ENCODE peak calls at places on chromosomes 6 and 20, in five cellular contexts. Q is fibroblast of pulmonary artery, K is left lung, P is HFF-Myc, N is vagina. W is an unnamed sample.

GRCh38 chr6:42099340-42100028 is 42.9 kb downstream of the C6orf132 start:
- DNase-seq in Q (peak), K (peak), P (no peak), N (no peak), W (no peak)

GRCh38 chr6:131456565-131456964 is 116.5 kb upstream of the ARG1 start:
- DNase-seq in Q (no peak), K (no peak), P (no peak), N (no peak), W (no peak)

GRCh38 chr20:32470025-32470861 is 112.1 kb downstream of the ASXL1 start:
- DNase-seq in Q (peak), K (no peak), P (no peak), N (no peak), W (no peak)

GRCh38 chr6:26536571-26537159 is 1.5 kb upstream of the HMGN4 start:
- DNase-seq in Q (peak), K (no peak), P (no peak), N (no peak), W (no peak)

GRCh38 chr6:5930143-5930770 is 76.5 kb downstream of the NRN1 start:
- DNase-seq in Q (no peak), K (no peak), P (no peak), N (no peak), W (no peak)

GRCh38 chr6:35425284-35425683 is 26.9 kb upstream of the FANCE start:
- DNase-seq in Q (peak), K (no peak), P (peak), N (no peak), W (peak)

GRCh38 chr6:39268721-39269120 is 39.4 kb upstream of the KCNK5 start:
- DNase-seq in Q (no peak), K (no peak), P (no peak), N (no peak), W (no peak)

GRCh38 chr6:47161176-47161687 is 119.1 kb upstream of the ADGRF1 start:
- DNase-seq in Q (peak), K (no peak), P (no peak), N (no peak), W (no peak)

DNA sequence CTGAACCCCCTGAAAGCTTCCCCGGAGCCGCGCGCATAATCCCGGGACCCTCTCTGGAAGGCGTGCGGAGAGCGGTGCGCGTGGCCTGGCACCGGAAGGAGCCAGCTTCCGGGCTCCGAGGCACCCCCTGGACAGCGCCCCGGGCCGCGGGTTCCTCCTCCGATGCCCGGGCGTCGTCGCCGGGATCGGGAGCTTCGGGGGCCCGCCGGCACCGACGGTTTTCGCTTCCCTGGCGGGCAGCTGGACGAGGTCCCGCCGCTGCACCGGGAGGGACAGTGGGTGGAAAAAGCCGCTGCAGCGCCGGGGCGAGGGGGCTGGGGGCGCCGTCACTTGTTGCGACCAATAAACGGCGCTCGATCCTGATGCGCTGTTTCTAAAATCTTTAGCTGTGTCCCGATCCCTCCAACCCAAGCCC is 573 bp upstream of the SLC35D3 start:
- DNase-seq in Q (no peak), K (no peak), P (no peak), N (no peak), W (no peak)
- TF ChIP-seq CTCF in Q (no peak), K (no peak), P (no peak), N (no peak), W (no peak)

GRCh38 chr6:7617954-7618764 is 28.2 kb downstream of the SNRNP48 start:
- DNase-seq in Q (peak), K (peak), P (peak), N (peak), W (peak)
- TF ChIP-seq CTCF in Q (peak), K (no peak), P (no peak), N (no peak), W (peak)

GRCh38 chr6:142075516-142076101 is 57.1 kb upstream of the GJE1 start:
- DNase-seq in Q (no peak), K (no peak), P (no peak), N (no peak), W (no peak)

GRCh38 chr6:142079130-142079529 is 53.6 kb upstream of the GJE1 start:
- DNase-seq in Q (no peak), K (no peak), P (no peak), N (no peak), W (no peak)

GRCh38 chr6:142071981-142072380 is 60.7 kb upstream of the GJE1 start:
- DNase-seq in Q (no peak), K (no peak), P (no peak), N (no peak), W (no peak)

GRCh38 chr6:142074516-142074915 is 58.2 kb upstream of the GJE1 start:
- DNase-seq in Q (no peak), K (no peak), P (no peak), N (no peak), W (no peak)
- TF ChIP-seq CTCF in Q (no peak), K (no peak), P (no peak), N (no peak), W (no peak)

GRCh38 chr6:142411145-142411544 is 109.3 kb downstream of the ADGRG6 start:
- DNase-seq in Q (no peak), K (no peak), P (no peak), N (no peak), W (no peak)

GRCh38 chr6:142407685-142408273 is 106.0 kb downstream of the ADGRG6 start:
- DNase-seq in Q (no peak), K (no peak), P (no peak), N (no peak), W (no peak)

GRCh38 chr6:142409794-142410193 is 108.0 kb downstream of the ADGRG6 start:
- DNase-seq in Q (no peak), K (no peak), P (no peak), N (no peak), W (no peak)

GRCh38 chr6:142406131-142406530 is 104.3 kb downstream of the ADGRG6 start:
- DNase-seq in Q (no peak), K (no peak), P (no peak), N (no peak), W (no peak)

DNA sequence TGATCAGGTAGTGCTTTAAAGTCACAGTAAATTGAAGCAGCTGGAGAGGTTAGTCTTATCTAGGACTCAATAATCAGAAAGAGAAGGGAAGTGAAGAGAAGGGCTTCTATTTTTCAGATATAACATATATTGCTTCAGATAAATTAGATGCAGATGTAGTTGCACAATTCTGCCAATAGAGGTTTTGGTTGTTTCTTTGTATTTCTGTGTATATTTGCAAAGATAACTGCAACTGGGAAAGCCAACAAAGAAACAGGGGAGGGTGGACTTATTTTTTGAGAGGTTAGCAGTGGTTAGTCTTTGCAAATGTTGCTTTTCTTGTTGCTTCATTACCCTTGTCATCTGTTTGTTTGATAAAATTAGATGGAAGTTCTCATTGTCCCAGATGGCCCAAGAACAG is 106.6 kb downstream of the ADGRG6 start:
- DNase-seq in Q (no peak), K (no peak), P (no peak), N (no peak), W (no peak)
- TF ChIP-seq CTCF in Q (peak), K (no peak), P (no peak), N (no peak), W (peak)

DNA sequence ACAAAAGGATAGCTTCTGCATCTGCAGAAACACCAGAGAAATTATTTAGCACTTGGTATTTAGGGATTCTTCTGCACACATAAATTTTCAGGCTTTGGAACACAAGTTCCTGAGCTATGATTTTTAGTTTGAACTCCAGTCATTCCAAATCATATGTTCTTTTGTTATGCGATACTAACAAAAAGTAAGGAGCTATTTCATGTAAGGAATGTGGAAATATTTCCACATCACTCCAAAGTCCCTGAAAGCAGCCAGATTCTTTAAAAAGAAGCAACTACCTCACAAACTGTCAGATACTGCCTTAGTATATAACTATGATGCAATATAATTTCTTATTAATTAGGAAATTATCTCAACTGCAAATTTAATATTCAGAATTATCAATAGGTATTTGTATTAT is 106.9 kb downstream of the RNGTT start:
- DNase-seq in Q (peak), K (no peak), P (no peak), N (no peak), W (no peak)
- TF ChIP-seq CTCF in Q (no peak), K (no peak), P (no peak), N (no peak), W (no peak)